ENCODE peak calls at places on chromosome X, in four cellular contexts. S is fibroblast of the aortic adventitia, X is mesothelial cell of epicardium, Y is natural killer cell. Z is an unnamed sample.

GRCh38 chrX:148333989-148334388 is 166.4 kb upstream of the AFF2 start:
- DNase-seq in S (no peak), X (no peak), Y (no peak), Z (no peak)

GRCh38 chrX:103258275-103258674 is 3.3 kb upstream of the TCEAL8 start:
- DNase-seq in S (no peak), X (no peak), Y (no peak), Z (no peak)

GRCh38 chrX:106902684-106903083 is 457 bp downstream of the RIPPLY1 start:
- DNase-seq in S (no peak), X (no peak), Y (no peak), Z (no peak)

GRCh38 chrX:78517124-78517523 is 142.0 kb downstream of the RTL3 start:
- DNase-seq in S (peak), X (no peak), Y (no peak), Z (no peak)

GRCh38 chrX:138711399-138712347 is at the start of gene FGF13:
- DNase-seq in S (no peak), X (peak), Y (no peak), Z (peak)

GRCh38 chrX:45322382-45322781 is 121.7 kb upstream of the DIPK2B start:
- DNase-seq in S (peak), X (no peak), Y (no peak), Z (no peak)

GRCh38 chrX:19709812-19710518 is 177.4 kb downstream of the SH3KBP1 start:
- DNase-seq in S (peak), X (no peak), Y (no peak), Z (no peak)

GRCh38 chrX:136065044-136065671 is 79.9 kb downstream of the SLC9A6 start:
- DNase-seq in S (peak), X (no peak), Y (no peak), Z (no peak)

GRCh38 chrX:152810403-152810802 is 20.2 kb downstream of the CETN2 start:
- DNase-seq in S (no peak), X (no peak), Y (no peak), Z (no peak)

GRCh38 chrX:18971506-18971905 is 12.4 kb downstream of the PHKA2 start:
- DNase-seq in S (no peak), X (no peak), Y (no peak), Z (no peak)

GRCh38 chrX:133630362-133630761 is 215.1 kb upstream of the GPC4 start:
- DNase-seq in S (no peak), X (no peak), Y (no peak), Z (no peak)

GRCh38 chrX:130173190-130173895 is 1.6 kb downstream of the RAB33A start:
- DNase-seq in S (peak), X (no peak), Y (peak), Z (no peak)

GRCh38 chrX:119495734-119496520 is 27.7 kb downstream of the SLC25A5 start:
- DNase-seq in S (no peak), X (no peak), Y (no peak), Z (no peak)

GRCh38 chrX:95675794-95676193 is 1008.8 kb upstream of the DIAPH2 start:
- DNase-seq in S (peak), X (no peak), Y (no peak), Z (no peak)

GRCh38 chrX:103882999-103883398 is 50.9 kb upstream of the RAB9B start:
- DNase-seq in S (no peak), X (no peak), Y (no peak), Z (no peak)

GRCh38 chrX:112641449-112641848 is 38.3 kb downstream of the LHFPL1 start:
- DNase-seq in S (no peak), X (no peak), Y (no peak), Z (no peak)

GRCh38 chrX:2499507-2499906 is 1.3 kb downstream of the DHRSX start:
- DNase-seq in S (no peak), X (no peak), Y (no peak), Z (no peak)

GRCh38 chrX:17861496-17862011 is 456 bp upstream of the RAI2 start:
- DNase-seq in S (no peak), X (no peak), Y (no peak), Z (no peak)

GRCh38 chrX:137031517-137032377 is 2.0 kb downstream of the GPR101 start:
- DNase-seq in S (peak), X (no peak), Y (no peak), Z (peak)

GRCh38 chrX:130682990-130683389 is 220.0 kb downstream of the ENOX2 start:
- DNase-seq in S (peak), X (no peak), Y (no peak), Z (no peak)

GRCh38 chrX:118978451-118978850 is 4.0 kb downstream of the LONRF3 start:
- DNase-seq in S (no peak), X (no peak), Y (no peak), Z (no peak)

GRCh38 chrX:7083021-7083420 is 64.5 kb upstream of the STS start:
- DNase-seq in S (no peak), X (no peak), Y (no peak), Z (no peak)

GRCh38 chrX:147803948-147804347 is 107.8 kb upstream of the FMR1 start:
- DNase-seq in S (no peak), X (no peak), Y (no peak), Z (peak)

GRCh38 chrX:39445336-39445735 is 644.1 kb downstream of the MID1IP1 start:
- DNase-seq in S (no peak), X (no peak), Y (no peak), Z (peak)

GRCh38 chrX:130094712-130095111 is 15.6 kb downstream of the ELF4 start:
- DNase-seq in S (no peak), X (no peak), Y (no peak), Z (no peak)

GRCh38 chrX:146224442-146224841 is 406.8 kb downstream of the SLITRK2 start:
- DNase-seq in S (no peak), X (no peak), Y (no peak), Z (no peak)
- TF ChIP-seq CTCF in S (no peak), X (no peak), Y (no peak), Z (no peak)

GRCh38 chrX:99857455-99857854 is 552.6 kb downstream of the PCDH19 start:
- DNase-seq in S (no peak), X (no peak), Y (no peak), Z (no peak)
- TF ChIP-seq CTCF in S (no peak), X (peak), Y (no peak), Z (peak)

GRCh38 chrX:140503714-140504351 is 1.0 kb downstream of the SOX3 start:
- DNase-seq in S (peak), X (no peak), Y (no peak), Z (no peak)
- TF ChIP-seq CTCF in S (no peak), X (no peak), Y (no peak), Z (no peak)

DNA sequence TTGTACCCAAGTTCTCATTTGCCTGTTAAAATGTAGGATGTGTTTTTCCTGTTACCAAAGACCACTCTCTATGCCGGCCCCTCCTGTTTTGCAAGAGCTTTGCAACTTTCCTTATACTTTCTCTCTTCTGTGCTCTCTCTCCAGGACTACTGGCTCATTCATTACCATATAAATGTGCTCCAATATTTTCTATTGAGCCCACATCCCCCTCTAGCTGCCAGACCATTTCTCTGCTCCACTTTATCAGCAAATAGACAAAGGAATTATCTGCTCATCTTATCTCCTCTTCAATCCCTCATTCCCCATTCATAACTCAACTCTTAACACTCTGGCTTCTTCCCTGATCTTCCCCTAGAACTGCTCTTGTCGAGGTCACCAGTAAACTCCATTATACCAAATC is 33.6 kb downstream of the RPGR start:
- DNase-seq in S (peak), X (no peak), Y (no peak), Z (no peak)
- TF ChIP-seq CTCF in S (peak), X (no peak), Y (no peak), Z (no peak)

GRCh38 chrX:49165901-49166881 is 3.6 kb downstream of the MAGIX start:
- DNase-seq in S (peak), X (peak), Y (peak), Z (peak)
- TF ChIP-seq CTCF in S (no peak), X (no peak), Y (peak), Z (no peak)

GRCh38 chrX:101097546-101098453 is at the start of gene CENPI:
- DNase-seq in S (peak), X (peak), Y (peak), Z (peak)
- TF ChIP-seq CTCF in S (no peak), X (no peak), Y (no peak), Z (no peak)

GRCh38 chrX:16082470-16083085 is 40.8 kb upstream of the GRPR start:
- DNase-seq in S (no peak), X (no peak), Y (no peak), Z (no peak)

GRCh38 chrX:16076834-16077233 is 46.5 kb upstream of the GRPR start:
- DNase-seq in S (no peak), X (no peak), Y (no peak), Z (no peak)

GRCh38 chrX:16075087-16075486 is 48.3 kb upstream of the GRPR start:
- DNase-seq in S (no peak), X (no peak), Y (no peak), Z (no peak)

GRCh38 chrX:16081357-16081756 is 42.0 kb upstream of the GRPR start:
- DNase-seq in S (no peak), X (no peak), Y (no peak), Z (no peak)

GRCh38 chrX:16077811-16078210 is 45.6 kb upstream of the GRPR start:
- DNase-seq in S (no peak), X (no peak), Y (no peak), Z (no peak)
- TF ChIP-seq CTCF in S (no peak), X (no peak), Y (no peak), Z (no peak)